ENCODE peak calls at places on chromosomes 6 and 20, in nine cellular contexts. C is NCI-H1105; G is brain microvascular endothelial cell; Y is AG20443; U is uterus; K is activated T-helper 1 cell treated with Interleukin-2 at 50 U/mL for 16 hours; J is iris pigment epithelial cell; Z is activated CD4-positive, alpha-beta T cell treated with anti-CD3 and anti-CD28 coated beads, Interleukin-2, amount 50 U/mL, for 1 hour; R is NCI-H2081. Q is an unnamed sample.

GRCh38 chr20:49479785-49480184 is 2.7 kb downstream of the KCNB1 start:
- DNase-seq in J (no peak), U (no peak), R (no peak), Z (no peak), C (no peak), K (no peak), Y (no peak), G (no peak), Q (peak; percentile 45)

GRCh38 chr20:46670228-46670584 is 18.9 kb upstream of the SLC13A3 start:
- DNase-seq in R (no peak), Z (no peak), Y (no peak), G (no peak), J (no peak), C (no peak), U (no peak), K (no peak), Q (no peak)

GRCh38 chr6:19028201-19028600 is 641.1 kb downstream of the RNF144B start:
- DNase-seq in R (no peak), U (no peak), K (no peak), G (no peak), Z (no peak), Y (no peak), J (no peak), C (no peak), Q (no peak)

GRCh38 chr6:30259140-30260035 is 46.2 kb upstream of the TRIM26 start:
- DNase-seq in Y (peak; percentile 95), K (peak; percentile 32), C (peak; percentile 54), R (peak; percentile 80), G (peak; percentile 73), Z (peak; percentile 50), U (peak; percentile 75), J (peak; percentile 78), Q (peak; percentile 61)

GRCh38 chr6:167303660-167304625 is 12.8 kb downstream of the UNC93A start:
- DNase-seq in Y (no peak), J (no peak), G (no peak), C (no peak), K (no peak), Z (no peak), U (no peak), R (no peak), Q (no peak)

GRCh38 chr20:61478094-61478493 is 226.0 kb downstream of the CDH4 start:
- DNase-seq in Y (no peak), C (no peak), U (no peak), J (no peak), G (no peak), R (no peak), K (no peak), Z (no peak), Q (no peak)

GRCh38 chr6:28838289-28838633 is 85.5 kb downstream of the TRIM27 start:
- DNase-seq in K (peak; percentile 34), G (peak; percentile 59), C (peak; percentile 73), J (peak; percentile 61), Y (no peak), Z (peak; percentile 72), U (peak; percentile 66), R (peak; percentile 57), Q (no peak)

GRCh38 chr6:124978451-124979293 is 16.4 kb downstream of the RNF217 start:
- DNase-seq in Z (no peak), K (no peak), C (no peak), R (no peak), J (no peak), Y (no peak), U (no peak), G (no peak), Q (no peak)

GRCh38 chr20:32902456-32903420 is 44.0 kb downstream of the EFCAB8 start:
- DNase-seq in C (peak; percentile 28), J (peak; percentile 43), Z (peak; percentile 71), Y (peak; percentile 84), G (peak; percentile 43), R (peak; percentile 36), K (peak; percentile 42), U (no peak), Q (peak; percentile 78)

GRCh38 chr6:141483561-141484061 is 649.1 kb upstream of the GJE1 start:
- DNase-seq in Z (peak; percentile 37), G (peak; percentile 94), R (peak; percentile 33), C (peak; percentile 52), K (peak; percentile 15), J (peak; percentile 98), Y (peak; percentile 72), U (no peak), Q (no peak)

GRCh38 chr6:167662881-167663205 is 163.9 kb upstream of the AFDN start:
- DNase-seq in C (no peak), G (no peak), J (no peak), R (no peak), U (no peak), Y (no peak), K (no peak), Z (no peak), Q (no peak)

GRCh38 chr20:62202083-62202395 is 18.0 kb downstream of the HRH3 start:
- DNase-seq in Z (no peak), R (no peak), K (no peak), Y (no peak), C (no peak), J (peak; percentile 61), G (no peak), U (no peak), Q (no peak)

GRCh38 chr6:1335367-1336037 is 23.6 kb downstream of the FOXQ1 start:
- DNase-seq in Z (no peak), J (peak; percentile 87), K (no peak), Y (peak; percentile 85), G (no peak), U (no peak), C (peak; percentile 28), R (no peak), Q (no peak)